ENCODE peak calls at places on chromosomes 5 and 9, in four cellular contexts. C, X, U and T are unnamed samples.

GRCh38 chr5:74575741-74576538 is 64.6 kb downstream of the ENC1 start:
- DNase-seq in C (no peak), X (no peak), U (no peak), T (peak)

GRCh38 chr5:54881286-54882005 is 103.9 kb downstream of the ESM1 start:
- DNase-seq in C (no peak), X (no peak), U (no peak), T (no peak)

GRCh38 chr9:14098102-14098501 is 215.8 kb downstream of the NFIB start:
- DNase-seq in C (no peak), X (no peak), U (no peak), T (no peak)

GRCh38 chr5:80756292-80756691 is 101.5 kb upstream of the DHFR start:
- DNase-seq in C (no peak), X (no peak), U (no peak), T (no peak)

GRCh38 chr9:131282688-131283422 is 6.5 kb upstream of the FAM78A start:
- DNase-seq in C (peak), X (peak), U (no peak), T (peak)

GRCh38 chr9:85339337-85339736 is 402.4 kb downstream of the AGTPBP1 start:
- DNase-seq in C (no peak), X (no peak), U (no peak), T (no peak)

GRCh38 chr9:127174386-127175318 is 52.2 kb upstream of the ANGPTL2 start:
- DNase-seq in C (no peak), X (no peak), U (no peak), T (no peak)

GRCh38 chr9:4573176-4573575 is 82.9 kb downstream of the SLC1A1 start:
- DNase-seq in C (no peak), X (no peak), U (no peak), T (no peak)

GRCh38 chr5:168073311-168073710 is 218.1 kb upstream of the WWC1 start:
- DNase-seq in C (no peak), X (no peak), U (no peak), T (no peak)

GRCh38 chr5:142584843-142585242 is 101.0 kb downstream of the FGF1 start:
- DNase-seq in C (no peak), X (no peak), U (no peak), T (no peak)

GRCh38 chr5:142586552-142586951 is 99.3 kb downstream of the FGF1 start:
- DNase-seq in C (no peak), X (peak), U (no peak), T (no peak)

GRCh38 chr5:142585451-142585850 is 100.4 kb downstream of the FGF1 start:
- DNase-seq in C (no peak), X (no peak), U (no peak), T (no peak)

GRCh38 chr5:142590451-142591240 is 95.2 kb downstream of the FGF1 start:
- DNase-seq in C (no peak), X (no peak), U (no peak), T (no peak)

DNA sequence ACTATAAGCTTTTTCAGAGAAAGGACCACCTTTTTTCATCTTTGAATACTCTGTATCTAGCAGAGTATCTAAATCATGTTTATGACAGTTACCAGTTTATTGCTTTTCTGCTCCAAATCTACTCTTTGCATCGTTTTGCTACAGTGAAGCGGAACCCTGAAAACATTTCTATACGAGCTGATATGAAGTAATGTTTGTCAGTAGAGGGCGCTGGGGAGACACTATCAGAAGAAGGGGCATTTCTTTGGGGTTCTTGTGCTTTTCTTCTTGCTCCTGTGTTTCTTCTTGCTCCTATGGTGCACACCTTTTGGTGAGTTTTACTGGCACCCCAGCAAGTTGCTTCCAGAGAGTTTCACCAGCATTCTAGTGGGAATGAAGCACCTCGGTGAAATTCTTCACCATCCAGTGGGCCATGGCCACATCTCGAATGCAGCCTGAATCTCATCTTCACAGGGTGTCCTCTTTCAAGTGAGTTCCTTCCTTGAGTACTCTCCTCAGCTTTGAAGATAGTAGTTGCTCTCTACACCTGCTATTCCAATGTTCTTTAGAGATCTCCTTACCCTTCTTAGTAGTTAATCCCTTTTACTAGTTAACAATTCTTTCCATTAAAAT is 98.4 kb downstream of the FGF1 start:
- DNase-seq in C (peak), X (no peak), U (no peak), T (no peak)
- TF ChIP-seq JUND in C (no peak), X (no peak), U (no peak), T (no peak)

DNA sequence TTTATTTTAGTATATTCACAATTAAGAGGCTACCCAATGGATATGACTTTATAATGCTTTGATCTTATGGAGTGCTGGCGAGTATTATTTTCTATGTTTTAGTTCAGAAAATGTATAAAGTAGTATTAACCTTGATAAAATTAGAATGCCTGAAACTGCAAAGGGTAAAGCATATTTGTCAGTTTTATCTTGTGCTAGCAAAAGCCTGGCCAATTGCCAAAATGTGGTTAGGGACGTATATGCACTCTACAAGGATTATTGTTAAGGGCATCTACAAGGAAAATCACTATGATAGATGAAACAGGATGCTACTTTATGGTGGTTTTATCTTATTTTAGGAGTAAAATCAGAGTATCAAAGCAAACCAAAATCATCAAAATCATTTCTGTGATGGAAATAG is 281.7 kb downstream of the CCDC171 start:
- DNase-seq in C (no peak), X (no peak), U (no peak), T (no peak)
- TF ChIP-seq JUND in C (no peak), X (no peak), U (no peak), T (no peak)

GRCh38 chr5:180282281-180282680 is 9.6 kb downstream of the MAPK9 start:
- DNase-seq in C (no peak), X (no peak), U (no peak), T (no peak)

GRCh38 chr5:180281706-180282105 is 10.2 kb downstream of the MAPK9 start:
- DNase-seq in C (no peak), X (no peak), U (no peak), T (no peak)

GRCh38 chr5:180287404-180287803 is 4.5 kb downstream of the MAPK9 start:
- DNase-seq in C (no peak), X (no peak), U (no peak), T (no peak)

GRCh38 chr5:180283026-180283615 is 8.8 kb downstream of the MAPK9 start:
- DNase-seq in C (no peak), X (no peak), U (no peak), T (no peak)

DNA sequence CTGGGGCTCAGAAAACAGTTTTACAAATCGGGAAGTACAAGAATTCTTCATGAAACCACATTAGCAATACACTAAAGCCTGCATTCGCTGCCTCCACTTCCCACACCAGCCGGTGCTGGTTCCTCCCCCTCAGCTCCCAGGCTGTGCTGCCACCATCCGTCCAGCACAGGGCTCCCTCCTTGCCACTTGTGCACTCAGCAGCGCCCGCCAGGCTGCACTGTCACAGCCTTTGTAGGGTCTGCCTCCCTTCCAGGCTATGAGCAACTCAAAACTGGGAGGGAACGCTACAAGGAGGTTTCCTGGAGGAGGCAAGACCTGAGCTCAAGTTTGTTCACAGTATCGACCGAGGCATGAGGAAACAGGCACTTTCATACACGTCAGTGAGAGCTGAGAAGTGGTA is 7.7 kb downstream of the MAPK9 start:
- DNase-seq in C (no peak), X (no peak), U (no peak), T (no peak)
- TF ChIP-seq JUND in C (no peak), X (no peak), U (no peak), T (no peak)

GRCh38 chr9:78919701-78920100 is 622.8 kb downstream of the PSAT1 start:
- DNase-seq in C (no peak), X (no peak), U (no peak), T (no peak)
- TF ChIP-seq JUND in C (no peak), X (no peak), U (no peak), T (no peak)

GRCh38 chr9:1880038-1880565 is 135.0 kb upstream of the SMARCA2 start:
- DNase-seq in C (no peak), X (no peak), U (peak), T (no peak)
- TF ChIP-seq JUND in C (no peak), X (no peak), U (no peak), T (no peak)

DNA sequence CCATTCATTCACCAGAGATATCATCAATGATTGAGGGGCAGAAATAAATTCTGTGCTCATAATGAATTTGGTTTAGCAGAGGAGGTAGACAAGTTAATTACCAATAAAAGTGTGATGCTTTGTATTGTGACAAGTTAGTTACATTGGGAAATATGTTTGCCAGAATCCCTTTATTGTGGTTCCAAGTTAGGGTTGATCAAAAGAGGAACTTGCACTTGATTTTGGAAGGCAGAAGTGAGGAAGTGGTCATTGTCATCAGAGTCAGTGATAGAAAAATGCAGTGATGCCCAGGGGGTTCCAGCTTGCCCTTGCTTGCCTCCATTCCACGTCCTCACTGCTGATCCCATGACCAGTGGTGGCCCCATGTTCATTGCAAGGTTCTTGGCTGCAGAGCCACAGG is 69.8 kb downstream of the SVEP1 start:
- DNase-seq in C (no peak), X (no peak), U (no peak), T (no peak)
- TF ChIP-seq JUND in C (no peak), X (no peak), U (no peak), T (no peak)

DNA sequence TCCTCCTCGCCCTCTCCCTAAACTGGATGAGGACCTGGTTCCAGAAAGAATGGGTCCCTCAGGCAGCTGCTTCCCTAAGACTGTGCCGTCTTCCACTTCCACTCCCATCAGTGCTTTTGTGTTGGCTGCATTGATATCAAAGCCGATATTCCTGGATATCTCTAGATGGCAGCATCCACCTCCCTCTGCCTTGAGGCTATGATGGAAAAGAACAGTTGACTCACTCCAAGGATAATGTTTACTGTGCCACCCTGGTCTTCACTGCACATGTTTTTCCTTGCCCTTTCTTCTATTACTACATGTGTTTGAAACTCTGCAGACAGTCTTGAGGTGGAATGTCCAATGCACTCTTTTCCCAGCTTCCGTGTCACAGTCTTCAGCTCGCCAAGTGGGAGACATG is 211.6 kb downstream of the MAST4 start:
- DNase-seq in C (no peak), X (peak), U (no peak), T (no peak)
- TF ChIP-seq JUND in C (no peak), X (no peak), U (no peak), T (no peak)